ENCODE peak calls at places on chromosomes 7 and 10, in seven cellular contexts. B is non-pigmented ciliary epithelial cell; R is stimulated activated CD8-positive, alpha-beta memory T cell treated with anti-CD3 and anti-CD28 coated beads, Interleukin-15, amount 100 ng/mL, for 24 hours; C is caudate nucleus; I is M059J; Z is GM19239; A is activated gamma-delta T cell. P is an unnamed sample.

GRCh38 chr7:28890137-28890536 is 68.0 kb downstream of the TRIL start:
- DNase-seq in I (no peak), C (no peak), Z (no peak), A (no peak), B (no peak), R (no peak), P (no peak)

GRCh38 chr7:95951531-95951930 is 179.2 kb downstream of the DYNC1I1 start:
- DNase-seq in R (no peak), I (no peak), Z (no peak), A (no peak), B (no peak), C (no peak), P (no peak)

GRCh38 chr10:127424594-127425264 is 124.4 kb upstream of the NPS start:
- DNase-seq in C (no peak), I (no peak), B (no peak), A (no peak), R (no peak), Z (no peak), P (no peak)

GRCh38 chr10:114437456-114438292 is 33.4 kb upstream of the AFAP1L2 start:
- DNase-seq in R (no peak), C (no peak), B (no peak), Z (peak), A (no peak), I (peak), P (no peak)

GRCh38 chr10:131086094-131086493 is 225.4 kb downstream of the TCERG1L start:
- DNase-seq in I (no peak), B (no peak), Z (no peak), C (no peak), R (no peak), A (no peak), P (no peak)

GRCh38 chr7:2409745-2410414 is 6.5 kb downstream of the CHST12 start:
- DNase-seq in Z (no peak), A (no peak), R (no peak), I (no peak), B (no peak), C (no peak), P (no peak)

GRCh38 chr7:133135451-133135850 is 53.6 kb upstream of the CHCHD3 start:
- DNase-seq in C (no peak), R (no peak), A (no peak), I (peak), Z (no peak), B (no peak), P (no peak)

GRCh38 chr10:2839081-2839725 is 228.1 kb upstream of the PFKP start:
- DNase-seq in R (no peak), A (no peak), Z (peak), B (no peak), C (no peak), I (peak), P (no peak)

GRCh38 chr10:91907033-91907594 is 2.2 kb downstream of the FGFBP3 start:
- DNase-seq in I (no peak), C (no peak), Z (no peak), R (no peak), B (no peak), A (no peak), P (no peak)

GRCh38 chr10:74924251-74924954 is 98.0 kb downstream of the KAT6B start:
- DNase-seq in R (no peak), B (peak), A (no peak), Z (no peak), I (peak), C (no peak), P (peak)

GRCh38 chr7:50558380-50559051 is 6.7 kb downstream of the DDC start:
- DNase-seq in R (no peak), Z (no peak), A (no peak), B (no peak), I (no peak), C (no peak), P (no peak)

GRCh38 chr10:5814110-5815107 is 1.2 kb upstream of the GDI2 start:
- DNase-seq in Z (no peak), R (no peak), C (no peak), I (no peak), A (no peak), B (no peak), P (no peak)

GRCh38 chr10:81498152-81498551 is 376.8 kb upstream of the NRG3 start:
- DNase-seq in A (no peak), B (no peak), C (no peak), I (no peak), R (no peak), Z (no peak), P (no peak)

GRCh38 chr7:87420173-87420572 is 55.3 kb downstream of the ABCB4 start:
- DNase-seq in A (no peak), C (no peak), R (no peak), Z (no peak), I (no peak), B (no peak), P (no peak)

GRCh38 chr10:129877773-129878371 is 86.2 kb downstream of the EBF3 start:
- DNase-seq in A (no peak), B (no peak), Z (peak), C (no peak), R (peak), I (peak), P (no peak)

GRCh38 chr10:3066317-3066931 is 924 bp upstream of the PFKP start:
- DNase-seq in I (no peak), C (no peak), R (no peak), A (no peak), Z (no peak), B (no peak), P (no peak)

GRCh38 chr10:60348982-60349381 is 40.7 kb downstream of the ANK3 start:
- DNase-seq in B (no peak), C (no peak), A (no peak), Z (no peak), I (peak), R (no peak), P (no peak)

GRCh38 chr7:53218730-53219504 is 183.5 kb downstream of the POM121L12 start:
- DNase-seq in A (no peak), C (no peak), R (no peak), Z (no peak), I (no peak), B (no peak), P (no peak)

GRCh38 chr7:88455696-88456095 is 149.0 kb upstream of the STEAP4 start:
- DNase-seq in R (no peak), I (peak), B (peak), C (no peak), A (no peak), Z (no peak), P (no peak)

GRCh38 chr7:43298617-43299016 is 186.2 kb downstream of the HECW1 start:
- DNase-seq in R (no peak), Z (no peak), I (no peak), A (no peak), C (no peak), B (no peak), P (no peak)

GRCh38 chr10:131829156-131829930 is 71.5 kb upstream of the PPP2R2D start:
- DNase-seq in A (no peak), B (no peak), I (no peak), Z (no peak), R (no peak), C (no peak), P (no peak)

GRCh38 chr10:13788701-13789447 is 202.1 kb downstream of the PRPF18 start:
- DNase-seq in R (no peak), I (peak), C (no peak), B (no peak), Z (no peak), A (no peak), P (no peak)

GRCh38 chr7:156590212-156590611 is 50.4 kb upstream of the RNF32 start:
- DNase-seq in Z (no peak), B (no peak), A (no peak), C (no peak), I (no peak), R (no peak), P (no peak)

GRCh38 chr7:34849163-34849960 is 187.9 kb downstream of the DPY19L1 start:
- DNase-seq in I (peak), R (no peak), B (no peak), A (no peak), C (no peak), Z (no peak), P (no peak)

GRCh38 chr10:67144554-67144953 is 218.7 kb downstream of the LRRTM3 start:
- DNase-seq in A (no peak), I (no peak), R (no peak), B (no peak), Z (no peak), C (no peak), P (no peak)

GRCh38 chr7:47653550-47654351 is 71.8 kb upstream of the TNS3 start:
- DNase-seq in B (no peak), A (no peak), R (no peak), I (peak), Z (no peak), C (no peak), P (no peak)

P was measured in AG04450.